ENCODE peak calls at places on chromosome 6, in five cellular contexts. A is T-helper 17 cell; U is effector memory CD4-positive, alpha-beta T cell; K is RCC 7860; P is activated CD8-positive, alpha-beta memory T cell treated with anti-CD3 and anti-CD28 coated beads for 48 hours. E is an unnamed sample.

GRCh38 chr6:125759184-125759902 is 9.9 kb downstream of the HEY2 start:
- DNase-seq in A (no peak), U (no peak), K (no peak), P (no peak), E (no peak)

GRCh38 chr6:43150051-43150751 is 20.9 kb upstream of the SRF start:
- DNase-seq in A (no peak), U (no peak), K (no peak), P (no peak), E (no peak)

GRCh38 chr6:74578339-74578738 is 627.5 kb downstream of the COL12A1 start:
- DNase-seq in A (no peak), U (no peak), K (no peak), P (no peak), E (no peak)

GRCh38 chr6:114941078-114941477 is 598.3 kb upstream of the HS3ST5 start:
- DNase-seq in A (no peak), U (no peak), K (no peak), P (no peak), E (no peak)

GRCh38 chr6:20953019-20953418 is 418.8 kb downstream of the CDKAL1 start:
- DNase-seq in A (no peak), U (no peak), K (no peak), P (no peak), E (no peak)

GRCh38 chr6:125236536-125237327 is 65.0 kb downstream of the HDDC2 start:
- DNase-seq in A (no peak), U (no peak), K (no peak), P (no peak), E (no peak)

GRCh38 chr6:25147191-25147590 is 132.0 kb upstream of the CARMIL1 start:
- DNase-seq in A (no peak), U (no peak), K (no peak), P (no peak), E (no peak)

GRCh38 chr6:140058846-140059245 is 684.4 kb upstream of the CITED2 start:
- DNase-seq in A (no peak), U (no peak), K (no peak), P (no peak), E (no peak)